ENCODE peak calls at places on chromosomes 7 and 10, in four cellular contexts. V is K562, R is HepG2, W is GM12878. H is an unnamed sample.

GRCh38 chr7:100562195-100563099 is 11.3 kb downstream of the SAP25 start:
- DNase-seq in V (no peak), R (no peak), W (no peak), H (no peak)

GRCh38 chr10:32150532-32151101 is 94.4 kb upstream of the KIF5B start:
- DNase-seq in W (no peak), R (no peak), V (no peak), H (no peak)

GRCh38 chr7:28732037-28732869 is 225.9 kb downstream of the TRIL start:
- DNase-seq in W (no peak), V (no peak), R (no peak), H (peak)

GRCh38 chr7:131293018-131293417 is 34.7 kb upstream of the MKLN1 start:
- DNase-seq in V (no peak), W (no peak), R (no peak), H (no peak)

GRCh38 chr10:104449402-104449801 is 95.8 kb downstream of the CFAP58 start:
- DNase-seq in V (no peak), W (no peak), R (no peak), H (no peak)

GRCh38 chr10:16909271-16909767 is 92.1 kb upstream of the RSU1 start:
- DNase-seq in W (no peak), R (no peak), V (no peak), H (no peak)

GRCh38 chr10:60869916-60870728 is 73.9 kb downstream of the RHOBTB1 start:
- DNase-seq in W (no peak), V (no peak), R (no peak), H (peak)

GRCh38 chr7:31134246-31135188 is 82.4 kb downstream of the ADCYAP1R1 start:
- DNase-seq in W (no peak), V (peak), R (peak), H (peak)

GRCh38 chr7:128860158-128861073 is 2.2 kb upstream of the ATP6V1F start:
- DNase-seq in W (no peak), V (peak), R (no peak), H (no peak)

GRCh38 chr7:70092314-70093303 is 494.3 kb downstream of the AUTS2 start:
- DNase-seq in V (no peak), W (no peak), R (no peak), H (peak)

GRCh38 chr10:132403511-132404168 is 6.6 kb downstream of the PWWP2B start:
- DNase-seq in W (no peak), R (no peak), V (no peak), H (no peak)

GRCh38 chr7:106640368-106641141 is 20.4 kb downstream of the CCDC71L start:
- DNase-seq in W (no peak), V (no peak), R (no peak), H (no peak)

GRCh38 chr7:20299647-20300312 is 30.9 kb upstream of the ITGB8 start:
- DNase-seq in R (no peak), V (no peak), W (peak), H (no peak)

GRCh38 chr10:49010295-49010694 is 70.7 kb upstream of the LRRC18 start:
- DNase-seq in W (no peak), V (no peak), R (no peak), H (no peak)

GRCh38 chr7:123324283-123324682 is 124.5 kb upstream of the SLC13A1 start:
- DNase-seq in V (no peak), R (no peak), W (no peak), H (no peak)

GRCh38 chr7:31517513-31517912 is 3.6 kb downstream of the ITPRID1 start:
- DNase-seq in V (no peak), W (no peak), R (no peak), H (no peak)

GRCh38 chr7:22730921-22731654 is 4.1 kb downstream of the IL6 start:
- DNase-seq in R (no peak), W (no peak), V (no peak), H (no peak)

GRCh38 chr10:26215923-26216576 is 524 bp upstream of the GAD2 start:
- DNase-seq in R (no peak), W (no peak), V (no peak), H (peak)

GRCh38 chr10:36538945-36539586 is 586.3 kb upstream of the ANKRD30A start:
- DNase-seq in R (no peak), W (no peak), V (no peak), H (no peak)

GRCh38 chr10:42475168-42476098 is 162.9 kb downstream of the ZNF33B start:
- DNase-seq in V (peak), R (peak), W (no peak), H (peak)

GRCh38 chr7:131511071-131511470 is 45.4 kb downstream of the PODXL start:
- DNase-seq in W (no peak), R (no peak), V (no peak), H (no peak)

GRCh38 chr7:96589038-96589437 is 120.6 kb downstream of the SEM1 start:
- DNase-seq in R (no peak), W (no peak), V (no peak), H (no peak)

GRCh38 chr7:31981874-31982390 is 88.3 kb downstream of the PDE1C start:
- DNase-seq in R (no peak), W (no peak), V (no peak), H (no peak)

GRCh38 chr10:22832198-22832597 is 95.7 kb upstream of the ARMC3 start:
- DNase-seq in V (no peak), W (no peak), R (no peak), H (no peak)

GRCh38 chr10:47257396-47258120 is 42.4 kb upstream of the GDF10 start:
- DNase-seq in R (no peak), W (peak), V (no peak), H (no peak)

GRCh38 chr10:56646301-56646700 is 285.2 kb upstream of the ZWINT start:
- DNase-seq in V (no peak), R (no peak), W (no peak), H (no peak)

GRCh38 chr7:2016761-2017482 is 215.8 kb downstream of the MAD1L1 start:
- DNase-seq in V (no peak), W (no peak), R (no peak), H (no peak)

GRCh38 chr7:1883834-1884582 is 213.9 kb downstream of the ELFN1 start:
- DNase-seq in R (no peak), V (peak), W (no peak), H (no peak)

GRCh38 chr7:67631496-67631895 is 634.9 kb downstream of the TYW1 start:
- DNase-seq in W (no peak), R (no peak), V (no peak), H (no peak)

GRCh38 chr7:11346312-11346711 is 372.6 kb downstream of the PHF14 start:
- DNase-seq in W (no peak), V (no peak), R (no peak), H (no peak)

GRCh38 chr10:25083546-25084111 is 67.2 kb downstream of the THNSL1 start:
- DNase-seq in R (no peak), V (no peak), W (no peak), H (no peak)

GRCh38 chr7:37342665-37343471 is 105.8 kb downstream of the ELMO1 start:
- DNase-seq in R (no peak), W (peak), V (no peak), H (no peak)

GRCh38 chr7:147584771-147585193 is 1005.8 kb upstream of the C7orf33 start:
- DNase-seq in W (no peak), V (no peak), R (no peak), H (no peak)

GRCh38 chr7:39565538-39565937 is 666 bp upstream of the YAE1 start:
- DNase-seq in R (peak), V (no peak), W (no peak), H (no peak)

GRCh38 chr10:130127612-130128607 is 8.3 kb upstream of the GLRX3 start:
- DNase-seq in V (peak), R (peak), W (peak), H (peak)

GRCh38 chr10:89129850-89130396 is 77.2 kb downstream of the CH25H start:
- DNase-seq in V (no peak), W (no peak), R (no peak), H (no peak)

DNA sequence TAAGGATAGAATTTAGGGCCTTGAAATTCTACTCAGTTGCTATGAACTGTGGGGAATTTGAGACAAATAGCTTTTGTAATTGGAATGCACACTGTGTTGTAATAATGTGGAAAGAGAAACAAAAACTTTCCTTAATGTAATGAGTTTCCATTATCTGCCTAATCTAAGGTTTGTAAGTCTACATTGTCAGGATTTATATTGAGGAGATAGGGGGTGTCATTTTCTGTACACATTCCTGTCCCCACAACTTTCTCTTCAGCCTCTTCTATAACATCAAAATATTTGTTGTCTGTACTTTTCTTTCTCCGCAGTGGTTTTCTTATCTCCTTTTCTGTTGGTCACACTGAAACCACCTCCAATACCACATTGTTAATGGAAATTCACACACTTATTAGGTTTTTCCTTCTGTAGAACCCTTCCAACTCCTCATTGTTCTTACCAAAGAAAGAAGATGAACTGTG is 41.5 kb downstream of the ARID5B start:
- DNase-seq in W (no peak), R (no peak), V (no peak), H (no peak)
- TF ChIP-seq BHLHE40 in W (no peak), R (no peak), V (no peak), H (no peak)

DNA sequence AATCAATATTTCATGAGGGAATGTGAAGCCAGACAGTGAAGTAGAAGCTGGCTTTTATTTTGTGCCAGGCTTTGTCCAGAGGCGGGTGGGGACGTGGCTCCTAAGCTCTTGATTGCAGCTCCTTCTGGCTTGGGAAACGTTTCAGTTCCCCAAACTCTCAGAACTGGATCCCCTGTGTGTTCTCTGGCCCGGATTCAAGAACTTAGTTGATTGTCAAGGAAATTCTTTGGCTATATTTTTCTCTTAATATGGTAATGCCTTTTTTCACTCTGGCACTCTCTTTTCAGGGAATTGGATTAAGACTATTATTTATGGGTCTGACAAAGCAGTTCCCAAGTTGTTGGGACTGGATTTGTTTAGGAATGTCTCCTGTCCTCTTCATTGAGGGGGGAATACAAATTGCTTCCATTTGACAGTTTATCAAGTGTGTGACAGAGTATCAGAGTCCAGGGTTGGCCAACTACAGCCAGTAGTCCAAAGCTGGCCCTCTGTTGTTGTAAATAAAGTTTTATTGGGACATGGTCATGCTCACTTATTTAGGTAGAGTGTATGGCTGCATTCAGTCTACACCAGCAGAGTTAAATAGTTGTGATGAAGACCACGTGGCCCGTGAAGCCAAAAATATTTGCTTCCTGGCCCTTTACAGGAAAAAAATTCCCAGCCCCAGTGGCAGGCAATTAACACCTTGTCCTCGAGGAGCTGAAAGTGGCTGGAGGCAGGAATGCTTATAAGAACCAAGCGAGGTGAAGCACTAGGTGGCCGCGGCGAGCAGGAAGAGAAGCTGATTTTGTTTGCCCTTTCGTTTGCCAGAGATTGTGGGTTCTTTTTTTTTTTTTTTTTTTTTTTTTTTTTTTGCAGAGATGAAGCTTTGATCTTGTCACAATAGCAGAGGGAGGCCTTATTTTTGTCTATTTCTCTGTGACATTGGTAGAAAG is 34.3 kb downstream of the HTRA1 start:
- DNase-seq in W (no peak), V (no peak), R (no peak), H (no peak)
- TF ChIP-seq FOXK2 in W (no peak), V (no peak), R (no peak), H (no peak)

GRCh38 chr10:79380125-79380917 is 33.1 kb downstream of the PPIF start:
- DNase-seq in V (no peak), R (peak), W (no peak), H (no peak)

GRCh38 chr10:79380918-79381775 is 33.9 kb downstream of the PPIF start:
- DNase-seq in R (no peak), V (no peak), W (no peak), H (peak)

GRCh38 chr10:79379512-79380124 is 32.3 kb downstream of the PPIF start:
- DNase-seq in R (no peak), W (no peak), V (no peak), H (no peak)

GRCh38 chr10:79382491-79382941 is 35.2 kb downstream of the PPIF start:
- DNase-seq in V (no peak), W (no peak), R (no peak), H (peak)

DNA sequence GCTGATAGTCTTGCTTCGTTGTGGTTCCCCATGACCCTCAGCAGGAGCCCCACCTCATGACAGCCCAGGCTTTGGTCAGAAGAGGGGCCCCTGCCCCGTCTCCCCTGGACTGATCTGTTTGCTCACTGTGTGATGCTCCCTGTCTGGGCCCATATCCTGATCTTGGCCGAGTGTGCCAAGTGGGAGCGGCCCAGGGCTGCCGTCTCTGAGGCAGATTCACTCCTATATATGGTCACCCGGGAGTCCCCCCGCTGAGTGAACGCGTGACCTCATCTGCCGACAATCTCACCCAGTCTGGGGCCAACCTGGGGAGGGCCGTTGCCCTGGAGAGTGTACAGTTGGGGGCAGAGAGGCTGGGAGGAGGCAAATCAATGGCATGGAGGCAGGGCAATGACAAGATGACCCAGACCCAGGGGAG is 34.5 kb downstream of the PPIF start:
- DNase-seq in W (no peak), R (peak), V (no peak), H (peak)
- TF ChIP-seq BHLHE40 in W (no peak), R (peak), V (no peak), H (no peak)

DNA sequence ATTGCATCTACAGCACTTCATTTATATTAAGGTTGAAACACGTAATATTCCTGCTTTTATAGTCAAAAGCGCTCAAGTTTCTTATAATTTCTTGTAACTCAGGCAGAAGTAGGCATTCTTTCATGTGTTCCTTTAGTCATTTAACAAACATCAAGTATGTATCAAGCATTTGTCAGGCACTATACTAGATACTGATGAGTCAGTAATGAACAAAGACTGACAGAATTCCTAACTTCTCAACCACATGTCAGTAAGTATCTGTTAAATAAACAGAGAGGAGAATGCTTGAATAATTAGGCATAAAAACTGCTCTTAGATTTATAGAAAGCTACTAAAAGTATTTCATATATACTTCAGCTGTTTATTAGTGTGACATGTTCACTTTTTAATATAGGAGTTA is 9.9 kb downstream of the CRPPA start:
- DNase-seq in W (no peak), R (no peak), V (no peak), H (no peak)
- TF ChIP-seq FOXK2 in W (no peak), R (no peak), V (no peak), H (no peak)